ENCODE peak calls at places on chromosomes 16 and 17, in eight cellular contexts. R is GDM1; M is retinal pigment epithelial cell; F is substantia nigra; C is astrocyte of the spinal cord; A is effector CD4-positive, alpha-beta T cell; P is effector memory CD4-positive, alpha-beta T cell; Y is stimulated activated naive B cell treated with anti-CD40 and anti-IgM and Interleukin-4, amounts not matched to agents 10 μg/mL and 1 μg/mL and 100 μg/mL, for 72 hours. Q is an unnamed sample.

GRCh38 chr16:15976929-15977637 is 27.7 kb downstream of the ABCC1 start:
- DNase-seq in R (no peak), A (no peak), P (no peak), F (no peak), M (no peak), C (no peak), Y (no peak), Q (no peak)

GRCh38 chr17:64128787-64129514 is 993 bp downstream of the ERN1 start:
- DNase-seq in P (no peak), F (no peak), C (peak), R (no peak), Y (no peak), A (no peak), M (no peak), Q (peak)

GRCh38 chr17:55266051-55266957 is 1.5 kb downstream of the HLF start:
- DNase-seq in Y (no peak), F (no peak), P (peak), M (no peak), A (no peak), R (no peak), C (no peak), Q (peak)

GRCh38 chr16:66344533-66345145 is 21.9 kb upstream of the CDH5 start:
- DNase-seq in Y (no peak), A (peak), F (peak), P (no peak), C (peak), R (no peak), M (no peak), Q (no peak)

GRCh38 chr16:23635958-23636357 is 5.2 kb downstream of the PALB2 start:
- DNase-seq in F (no peak), C (no peak), R (no peak), Y (no peak), M (no peak), A (no peak), P (no peak), Q (peak)

GRCh38 chr17:21464611-21465021 is 88.5 kb downstream of the KCNJ12 start:
- DNase-seq in C (no peak), P (no peak), Y (no peak), M (no peak), R (no peak), F (no peak), A (no peak), Q (peak)

GRCh38 chr16:12350945-12351344 is 374.4 kb downstream of the SNX29 start:
- DNase-seq in Y (no peak), P (no peak), F (no peak), A (no peak), C (no peak), R (no peak), M (no peak), Q (peak)

GRCh38 chr16:53945996-53946395 is 242.0 kb downstream of the FTO start:
- DNase-seq in P (no peak), Y (no peak), F (no peak), R (peak), M (peak), C (peak), A (no peak), Q (peak)

GRCh38 chr16:86964846-86965245 is 352.3 kb downstream of the C16orf95 start:
- DNase-seq in F (no peak), M (no peak), A (no peak), Y (no peak), P (no peak), R (no peak), C (no peak), Q (peak)